ENCODE peak calls at places on chromosomes 11 and 22, in eight cellular contexts. R is stimulated activated CD4-positive, alpha-beta T cell treated with anti-CD3 and anti-CD28 coated beads, Interleukin-15, amount 100 ng/mL, for 24 hours; S is choroid plexus epithelial cell; G is activated CD8-positive, alpha-beta T cell treated with anti-CD3 and anti-CD28 coated beads for 36 hours; F is omental fat pad; E is stimulated activated naive CD4-positive, alpha-beta T cell; Y is NCI-H2171; A is T-helper 2 cell. T is an unnamed sample.

GRCh38 chr11:79939111-79939510 is 498.3 kb upstream of the TENM4 start:
- DNase-seq in R (no peak), S (no peak), G (no peak), F (no peak), E (no peak), Y (no peak), A (no peak), T (no peak)

GRCh38 chr22:29266564-29267461 is 968 bp downstream of the RHBDD3 start:
- DNase-seq in R (no peak), S (peak), G (no peak), F (no peak), E (no peak), Y (no peak), A (peak), T (peak)

GRCh38 chr11:95150977-95151684 is 61.5 kb downstream of the ENDOD1 start:
- DNase-seq in R (peak), S (peak), G (peak), F (peak), E (peak), Y (peak), A (peak), T (peak)

GRCh38 chr22:36443198-36443770 is 38.2 kb downstream of the TXN2 start:
- DNase-seq in R (no peak), S (peak), G (no peak), F (no peak), E (no peak), Y (peak), A (no peak), T (peak)

GRCh38 chr11:16834384-16834783 is 95.9 kb downstream of the C11orf58 start:
- DNase-seq in R (no peak), S (no peak), G (no peak), F (no peak), E (no peak), Y (no peak), A (no peak), T (no peak)

GRCh38 chr11:9626778-9627394 is 37.0 kb upstream of the SWAP70 start:
- DNase-seq in R (no peak), S (peak), G (no peak), F (no peak), E (no peak), Y (no peak), A (no peak), T (no peak)

GRCh38 chr11:106467486-106467885 is 390.0 kb downstream of the AASDHPPT start:
- DNase-seq in R (no peak), S (no peak), G (no peak), F (no peak), E (no peak), Y (no peak), A (no peak), T (no peak)

GRCh38 chr11:14981507-14981906 is 9.4 kb upstream of the CALCA start:
- DNase-seq in R (no peak), S (no peak), G (no peak), F (no peak), E (no peak), Y (no peak), A (no peak), T (no peak)